ENCODE peak calls at places on chromosome 11, in nine cellular contexts. Q is transverse colon; Y is adrenal gland; R is heart left ventricle; V is left ventricle myocardium inferior; F is CD8-positive, alpha-beta T cell; N is lower lobe of right lung; S is SK-N-SH; J is suprapubic skin. A is an unnamed sample. For H3K4me1 and H3K27me3, the result is how much of the 10 kb centered on the place peaks cover.

GRCh38 chr11:29328961-29329441 is 687.8 kb downstream of the KCNA4 start:
- DNase-seq in Q (no peak), Y (peak), R (no peak), V (no peak), F (no peak), N (no peak), S (peak), J (no peak), A (no peak)

GRCh38 chr11:35173011-35173511 is 34.1 kb downstream of the CD44 start:
- DNase-seq in Q (peak), Y (no peak), R (no peak), V (no peak), F (no peak), N (peak), S (no peak), J (no peak), A (no peak)

GRCh38 chr11:25515576-25515975 is 816.4 kb upstream of the ANO3 start:
- DNase-seq in Q (no peak), Y (no peak), R (no peak), V (no peak), F (no peak), N (no peak), S (no peak), J (no peak), A (no peak)

GRCh38 chr11:85844439-85845051 is 10.6 kb upstream of the CCDC83 start:
- DNase-seq in Q (no peak), Y (no peak), R (no peak), V (no peak), F (no peak), N (no peak), S (no peak), J (no peak), A (no peak)

GRCh38 chr11:126415128-126415527 is 59.6 kb downstream of the ST3GAL4 start:
- DNase-seq in Q (peak), Y (peak), R (peak), V (peak), F (no peak), N (peak), S (no peak), J (peak), A (no peak)

GRCh38 chr11:129737535-129738230 is 78.0 kb upstream of the TMEM45B start:
- DNase-seq in Q (no peak), Y (no peak), R (no peak), V (no peak), F (no peak), N (no peak), S (no peak), J (peak), A (no peak)

GRCh38 chr11:93067881-93068390 is 98.5 kb downstream of the MTNR1B start:
- DNase-seq in Q (no peak), Y (no peak), R (no peak), V (no peak), F (no peak), N (no peak), S (no peak), J (no peak), A (no peak)

GRCh38 chr11:78031629-78032028 is 8.6 kb upstream of the KCTD14 start:
- DNase-seq in Q (no peak), Y (no peak), R (no peak), V (no peak), F (no peak), N (no peak), S (no peak), J (no peak), A (peak)

GRCh38 chr11:5291207-5291838 is 10.4 kb downstream of the OR51B4 start:
- DNase-seq in Q (no peak), Y (no peak), R (no peak), V (no peak), F (no peak), N (no peak), S (peak), J (no peak), A (no peak)

GRCh38 chr11:30876656-30877371 is 290.7 kb upstream of the MPPED2 start:
- DNase-seq in Q (no peak), Y (no peak), R (peak), V (no peak), F (no peak), N (no peak), S (no peak), J (no peak), A (no peak)

GRCh38 chr11:60084866-60085265 is 3.6 kb upstream of the MS4A2 start:
- DNase-seq in Q (no peak), Y (no peak), R (no peak), V (no peak), F (no peak), N (no peak), S (no peak), J (no peak), A (no peak)

GRCh38 chr11:8865304-8865703 is 45.7 kb upstream of the AKIP1 start:
- DNase-seq in Q (no peak), Y (no peak), R (no peak), V (no peak), F (no peak), N (no peak), S (no peak), J (no peak), A (no peak)

GRCh38 chr11:19628018-19628417 is 84.6 kb upstream of the NAV2 start:
- DNase-seq in Q (peak), Y (peak), R (peak), V (peak), F (no peak), N (no peak), S (no peak), J (peak), A (no peak)

GRCh38 chr11:2666828-2667570 is 32.8 kb downstream of the KCNQ1OT1 start:
- DNase-seq in Q (no peak), Y (peak), R (no peak), V (no peak), F (no peak), N (no peak), S (no peak), J (peak), A (no peak)

GRCh38 chr11:114615448-114616361 is 20.1 kb upstream of the NXPE4 start:
- DNase-seq in Q (no peak), Y (no peak), R (no peak), V (no peak), F (no peak), N (no peak), S (no peak), J (no peak), A (no peak)

GRCh38 chr11:120279490-120279889 is 39.5 kb downstream of the POU2F3 start:
- DNase-seq in Q (no peak), Y (no peak), R (no peak), V (no peak), F (no peak), N (no peak), S (no peak), J (no peak), A (no peak)

GRCh38 chr11:122308286-122308685 is 192.3 kb upstream of the BLID start:
- DNase-seq in Q (no peak), Y (no peak), R (no peak), V (no peak), F (no peak), N (no peak), S (no peak), J (no peak), A (no peak)

GRCh38 chr11:124869331-124869730 is 4.1 kb downstream of the ROBO3 start:
- DNase-seq in Q (no peak), Y (no peak), R (no peak), V (no peak), F (no peak), N (no peak), S (no peak), J (no peak), A (no peak)

GRCh38 chr11:125382211-125382807 is 113.8 kb downstream of the FEZ1 start:
- DNase-seq in Q (no peak), Y (no peak), R (no peak), V (no peak), F (no peak), N (no peak), S (no peak), J (no peak), A (no peak)

GRCh38 chr11:117834068-117834810 is 9.7 kb upstream of the FXYD2 start:
- DNase-seq in Q (peak), Y (peak), R (peak), V (no peak), F (no peak), N (no peak), S (no peak), J (no peak), A (no peak)

GRCh38 chr11:62999649-63000048 is 14.9 kb upstream of the SLC22A6 start:
- DNase-seq in Q (no peak), Y (no peak), R (no peak), V (no peak), F (no peak), N (no peak), S (no peak), J (no peak), A (no peak)

GRCh38 chr11:11408436-11409221 is 55.6 kb upstream of the CSNK2A3 start:
- DNase-seq in Q (no peak), Y (no peak), R (no peak), V (no peak), F (no peak), N (no peak), S (no peak), J (no peak), A (no peak)
- H3K4me1 ChIP-seq in Q (under half), Y (under half), R (half or more), V (half or more), F (under half), N (half or more), S (under half), J (half or more), A (under half)

GRCh38 chr11:44338721-44339529 is 29.0 kb upstream of the ALX4 start:
- DNase-seq in Q (no peak), Y (no peak), R (no peak), V (no peak), F (no peak), N (no peak), S (no peak), J (no peak), A (no peak)

GRCh38 chr11:44338031-44338430 is 28.1 kb upstream of the ALX4 start:
- DNase-seq in Q (no peak), Y (no peak), R (no peak), V (no peak), F (no peak), N (no peak), S (no peak), J (no peak), A (no peak)

GRCh38 chr11:44340656-44341055 is 30.7 kb upstream of the ALX4 start:
- DNase-seq in Q (no peak), Y (no peak), R (no peak), V (no peak), F (no peak), N (no peak), S (no peak), J (no peak), A (no peak)

GRCh38 chr11:44342616-44343015 is 32.7 kb upstream of the ALX4 start:
- DNase-seq in Q (no peak), Y (no peak), R (no peak), V (no peak), F (no peak), N (no peak), S (no peak), J (no peak), A (no peak)

GRCh38 chr11:44339530-44339883 is 29.6 kb upstream of the ALX4 start:
- DNase-seq in Q (no peak), Y (no peak), R (no peak), V (no peak), F (no peak), N (no peak), S (no peak), J (no peak), A (no peak)
- H3K27me3 ChIP-seq in Q (half or more), Y (under half), R (under half), V (under half), F (under half), N (half or more), S (under half), J (half or more), A (under half)

DNA sequence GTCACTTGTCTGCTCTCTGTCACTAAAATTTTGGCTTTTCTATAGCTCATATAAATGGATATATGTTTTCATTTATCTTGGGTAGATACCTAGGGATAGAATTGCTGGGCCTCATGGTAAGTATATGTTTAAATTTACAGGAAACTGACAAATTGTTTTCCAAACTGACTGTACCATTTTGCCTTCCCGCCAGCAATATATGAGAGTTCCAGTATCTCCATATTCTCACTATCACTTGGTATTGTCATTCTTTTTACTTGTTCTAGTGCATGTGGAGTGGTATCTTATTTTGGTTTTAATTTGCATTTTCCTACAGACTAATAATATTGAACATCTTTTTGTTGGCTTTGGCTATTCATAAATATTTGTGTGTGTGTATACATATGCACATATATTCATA is 101.7 kb downstream of the TMEM135 start:
- DNase-seq in Q (no peak), Y (no peak), R (no peak), V (no peak), F (no peak), N (no peak), S (no peak), J (no peak), A (no peak)
- TF ChIP-seq CTCF in Q (no peak), Y (no peak), R (no peak), V (no peak), F (no peak), N (no peak), S (no peak), J (no peak), A (no peak)

GRCh38 chr11:12842933-12843636 is 166.0 kb upstream of the RASSF10 start:
- DNase-seq in Q (no peak), Y (no peak), R (no peak), V (no peak), F (no peak), N (no peak), S (peak), J (no peak), A (peak)
- H3K4me1 ChIP-seq in Q (half or more), Y (under half), R (half or more), V (half or more), F (under half), N (under half), S (half or more), J (half or more), A (under half)

GRCh38 chr11:68683952-68684384 is 376 bp upstream of the GAL start:
- DNase-seq in Q (no peak), Y (no peak), R (no peak), V (no peak), F (no peak), N (no peak), S (no peak), J (peak), A (no peak)
- H3K27me3 ChIP-seq in Q (half or more), Y (under half), R (under half), V (half or more), F (under half), N (under half), S (under half), J (under half), A (under half)

DNA sequence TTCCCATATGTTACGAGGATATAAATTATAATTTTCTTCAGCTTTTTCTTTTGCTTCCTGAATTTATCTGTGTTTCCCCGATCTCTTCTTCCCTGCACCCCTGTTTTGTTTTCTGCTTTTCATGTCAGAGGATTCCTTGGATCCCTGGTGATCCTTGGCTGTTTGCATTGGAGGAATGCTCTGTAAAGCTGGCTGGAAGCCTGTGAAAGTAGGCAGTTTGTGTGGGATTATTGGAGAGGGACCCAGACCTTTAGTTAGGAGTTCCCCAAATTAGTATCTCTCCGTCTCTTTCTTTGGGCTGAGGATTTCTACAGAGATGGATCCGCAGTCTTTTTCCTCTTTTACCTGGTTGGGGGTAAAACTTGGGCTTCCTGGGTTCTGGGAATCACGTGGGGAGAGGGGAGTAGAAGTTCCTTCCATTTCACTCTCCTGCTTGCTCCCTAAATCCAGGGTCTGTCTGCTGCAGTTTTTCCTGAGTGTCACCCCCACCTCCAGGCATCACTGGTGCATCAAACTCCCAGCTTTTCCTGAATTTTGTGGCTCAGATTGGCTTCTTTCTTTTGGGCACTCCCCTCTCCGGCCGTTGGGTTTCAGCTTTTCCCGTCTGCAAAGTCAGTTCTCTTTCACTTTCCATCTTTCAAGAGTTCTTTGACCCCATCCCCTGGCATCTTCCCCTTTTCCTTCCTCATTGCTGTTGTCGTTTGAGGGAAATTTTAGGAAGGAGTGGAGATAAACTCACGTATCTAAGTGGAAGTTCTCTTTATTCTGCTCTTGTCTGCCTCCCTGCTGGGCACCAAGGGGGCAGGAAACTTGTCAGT is 79.1 kb upstream of the ALX4 start:
- DNase-seq in Q (no peak), Y (no peak), R (no peak), V (no peak), F (no peak), N (no peak), S (no peak), J (peak), A (no peak)
- TF ChIP-seq CTCF in Q (no peak), Y (no peak), R (no peak), V (no peak), F (no peak), N (no peak), S (no peak), J (no peak), A (no peak)

DNA sequence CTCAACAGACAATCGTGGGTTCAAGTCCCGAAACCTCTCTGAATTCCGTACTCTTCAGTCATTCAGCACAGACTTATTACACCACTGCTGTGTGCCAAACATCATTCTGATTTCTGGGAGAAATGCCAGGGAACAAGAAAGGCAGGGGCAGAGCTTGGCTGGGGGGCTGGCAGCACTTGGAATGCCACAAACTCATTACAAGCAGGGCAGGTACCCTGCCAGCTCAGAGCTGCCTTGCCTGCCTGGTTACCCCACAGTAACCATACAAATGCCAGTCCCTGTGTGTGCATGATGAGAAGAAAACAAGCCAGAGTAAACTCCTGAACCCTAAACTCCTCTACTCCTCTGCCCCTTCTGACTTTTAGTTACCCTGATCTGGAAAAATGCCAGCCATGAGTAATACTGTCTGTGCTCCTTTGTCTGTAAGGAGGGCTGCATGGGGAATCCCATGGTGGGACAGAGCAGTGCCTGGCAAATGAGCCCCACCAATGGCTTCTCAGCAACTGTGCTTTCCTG is 6.9 kb upstream of the RAD9A start:
- DNase-seq in Q (no peak), Y (no peak), R (no peak), V (no peak), F (no peak), N (no peak), S (no peak), J (no peak), A (no peak)
- H3K4me1 ChIP-seq in Q (under half), Y (under half), R (under half), V (under half), F (under half), N (under half), S (under half), J (under half), A (under half)